ENCODE peak calls at places on chromosomes 13 and 19, in four cellular contexts. One of them, this sample, is unnamed.

GRCh38 chr13:34869737-34870136 is 72.3 kb upstream of the NBEA start:
- DNase-seq in K562: no peak
- DNase-seq in HepG2: no peak
- DNase-seq in SK-N-SH: no peak
- DNase-seq in this sample: no peak

GRCh38 chr13:27261376-27261775 is 9.3 kb upstream of the RASL11A start:
- DNase-seq in SK-N-SH: no peak
- DNase-seq in K562: no peak
- DNase-seq in HepG2: no peak
- DNase-seq in this sample: no peak

GRCh38 chr13:84870190-84870589 is 929.0 kb downstream of the SLITRK6 start:
- DNase-seq in SK-N-SH: no peak
- DNase-seq in HepG2: peak
- DNase-seq in K562: no peak
- DNase-seq in this sample: no peak

GRCh38 chr19:29526730-29527499 is 1.1 kb downstream of the VSTM2B start:
- DNase-seq in K562: peak
- DNase-seq in HepG2: no peak
- DNase-seq in SK-N-SH: peak
- DNase-seq in this sample: no peak

GRCh38 chr19:1251503-1252220 is 3.3 kb downstream of the MIDN start:
- DNase-seq in HepG2: peak
- DNase-seq in SK-N-SH: peak
- DNase-seq in K562: no peak
- DNase-seq in this sample: no peak

GRCh38 chr13:112963641-112964040 is 5.4 kb upstream of the MCF2L start:
- DNase-seq in SK-N-SH: no peak
- DNase-seq in K562: no peak
- DNase-seq in HepG2: no peak
- DNase-seq in this sample: no peak

GRCh38 chr19:6611441-6611852 is 20.5 kb upstream of the CD70 start:
- DNase-seq in SK-N-SH: no peak
- DNase-seq in HepG2: no peak
- DNase-seq in K562: no peak
- DNase-seq in this sample: no peak

GRCh38 chr19:19535311-19536191 is 2.5 kb upstream of the CILP2 start:
- DNase-seq in SK-N-SH: no peak
- DNase-seq in HepG2: no peak
- DNase-seq in K562: no peak
- DNase-seq in this sample: no peak

GRCh38 chr19:11505504-11506100 is at the start of gene ZNF653:
- DNase-seq in SK-N-SH: peak
- DNase-seq in HepG2: peak
- DNase-seq in K562: peak
- DNase-seq in this sample: peak

GRCh38 chr13:113836917-113837553 is 26.8 kb downstream of the GAS6 start:
- DNase-seq in HepG2: no peak
- DNase-seq in K562: no peak
- DNase-seq in SK-N-SH: peak
- DNase-seq in this sample: peak

GRCh38 chr13:39588384-39588783 is 14.6 kb downstream of the LHFPL6 start:
- DNase-seq in K562: no peak
- DNase-seq in SK-N-SH: no peak
- DNase-seq in HepG2: no peak
- DNase-seq in this sample: no peak

GRCh38 chr13:111472559-111473460 is 152.4 kb downstream of the TEX29 start:
- DNase-seq in SK-N-SH: no peak
- DNase-seq in HepG2: no peak
- DNase-seq in K562: no peak
- DNase-seq in this sample: no peak

GRCh38 chr13:19817510-19818158 is 34.9 kb upstream of the PSPC1 start:
- DNase-seq in SK-N-SH: no peak
- DNase-seq in HepG2: no peak
- DNase-seq in K562: no peak
- DNase-seq in this sample: no peak
- TF ChIP-seq ELF1 in SK-N-SH: no peak
- TF ChIP-seq ELF1 in HepG2: no peak
- TF ChIP-seq ELF1 in K562: no peak
- TF ChIP-seq ELF1 in this sample: no peak

DNA sequence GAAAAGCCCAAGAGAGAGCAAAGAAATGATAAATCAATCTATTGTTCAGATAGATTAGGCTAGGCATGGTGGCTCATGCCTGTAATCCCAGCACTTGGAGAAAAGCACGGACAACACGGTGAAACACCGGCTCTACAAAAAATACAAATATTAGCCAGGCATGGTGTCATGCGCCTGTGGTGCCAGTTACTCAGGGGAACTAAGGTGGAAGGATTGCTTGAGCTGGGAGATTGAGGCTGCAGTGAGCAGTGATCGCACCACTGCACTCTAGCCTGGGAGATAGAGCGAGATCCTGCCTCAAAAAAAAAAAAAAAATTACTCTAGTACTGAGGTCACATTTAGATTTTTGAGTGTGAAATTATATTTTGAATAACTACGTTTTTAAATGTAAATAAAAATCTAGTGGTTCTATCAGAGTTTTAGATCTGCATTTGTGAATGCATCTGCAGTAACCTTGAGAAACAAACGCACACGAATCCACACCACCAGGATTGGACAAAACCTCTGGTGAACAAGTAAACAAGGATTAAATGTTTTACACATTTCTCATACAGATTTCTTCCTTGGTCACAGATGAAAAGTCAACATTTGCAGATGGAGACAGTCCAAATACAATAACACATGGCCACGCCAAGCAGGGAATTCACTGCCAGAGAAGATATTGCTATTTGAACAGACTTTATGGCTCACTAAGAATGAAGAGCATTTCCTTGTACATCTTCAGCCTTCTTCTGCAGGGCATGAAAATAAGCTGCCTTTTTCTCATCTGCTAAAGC is 917.6 kb downstream of the PCDH9 start:
- DNase-seq in K562: no peak
- DNase-seq in SK-N-SH: no peak
- DNase-seq in HepG2: peak
- DNase-seq in this sample: no peak
- TF ChIP-seq ELF1 in K562: no peak
- TF ChIP-seq ELF1 in SK-N-SH: no peak
- TF ChIP-seq ELF1 in HepG2: no peak
- TF ChIP-seq ELF1 in this sample: no peak

DNA sequence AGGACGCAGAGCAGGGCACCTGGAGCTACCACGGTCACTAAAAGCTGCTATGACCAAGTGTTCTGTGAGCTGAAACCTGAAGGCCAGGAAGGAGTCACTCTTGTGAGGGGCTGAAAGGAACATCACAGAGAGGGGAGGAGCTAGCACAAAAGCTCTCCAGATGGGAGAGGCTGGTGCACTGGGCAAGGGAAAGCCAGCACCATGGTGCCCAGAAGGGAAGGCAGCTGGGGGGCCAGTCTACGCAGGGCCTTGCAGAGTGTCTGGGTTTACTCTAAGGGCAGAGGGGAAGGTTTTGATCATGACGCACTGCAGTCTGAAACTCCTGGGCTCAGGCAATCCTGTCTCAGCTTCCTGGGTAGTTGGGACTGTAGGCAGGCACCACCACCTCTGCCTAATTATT is 4.1 kb upstream of the ZNF580 start:
- DNase-seq in HepG2: no peak
- DNase-seq in SK-N-SH: no peak
- DNase-seq in K562: no peak
- DNase-seq in this sample: no peak
- TF ChIP-seq ELF1 in HepG2: no peak
- TF ChIP-seq ELF1 in SK-N-SH: no peak
- TF ChIP-seq ELF1 in K562: no peak
- TF ChIP-seq ELF1 in this sample: no peak

DNA sequence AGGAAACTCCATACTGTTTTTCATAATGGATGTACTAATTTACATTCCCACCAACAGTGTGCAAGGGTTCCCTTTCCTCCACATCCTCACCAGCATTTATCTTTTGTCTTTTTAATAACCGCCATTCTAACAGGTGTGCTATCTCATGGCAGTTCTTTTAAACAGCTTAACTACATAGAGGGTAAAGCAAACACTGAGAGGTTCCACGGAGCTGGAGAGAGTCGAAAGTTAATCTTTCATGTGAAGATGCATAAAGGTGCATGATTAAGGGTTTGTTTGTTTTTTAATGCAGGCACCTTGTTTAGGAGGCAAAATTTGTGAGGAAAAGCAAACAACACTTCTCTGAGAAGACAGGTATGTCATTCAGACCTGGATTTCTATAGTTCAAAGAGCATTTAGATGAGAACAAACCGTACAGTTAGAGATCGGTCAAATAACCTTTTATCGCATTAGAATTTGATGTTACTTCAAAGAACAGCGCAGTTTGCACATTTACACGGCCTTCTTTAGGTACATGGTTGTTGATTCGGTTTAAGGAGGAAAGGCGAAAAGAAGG is 193.9 kb downstream of the RBM26 start:
- DNase-seq in K562: no peak
- DNase-seq in SK-N-SH: no peak
- DNase-seq in HepG2: peak
- DNase-seq in this sample: no peak
- TF ChIP-seq ELF1 in K562: no peak
- TF ChIP-seq ELF1 in SK-N-SH: no peak
- TF ChIP-seq ELF1 in HepG2: no peak
- TF ChIP-seq ELF1 in this sample: no peak

DNA sequence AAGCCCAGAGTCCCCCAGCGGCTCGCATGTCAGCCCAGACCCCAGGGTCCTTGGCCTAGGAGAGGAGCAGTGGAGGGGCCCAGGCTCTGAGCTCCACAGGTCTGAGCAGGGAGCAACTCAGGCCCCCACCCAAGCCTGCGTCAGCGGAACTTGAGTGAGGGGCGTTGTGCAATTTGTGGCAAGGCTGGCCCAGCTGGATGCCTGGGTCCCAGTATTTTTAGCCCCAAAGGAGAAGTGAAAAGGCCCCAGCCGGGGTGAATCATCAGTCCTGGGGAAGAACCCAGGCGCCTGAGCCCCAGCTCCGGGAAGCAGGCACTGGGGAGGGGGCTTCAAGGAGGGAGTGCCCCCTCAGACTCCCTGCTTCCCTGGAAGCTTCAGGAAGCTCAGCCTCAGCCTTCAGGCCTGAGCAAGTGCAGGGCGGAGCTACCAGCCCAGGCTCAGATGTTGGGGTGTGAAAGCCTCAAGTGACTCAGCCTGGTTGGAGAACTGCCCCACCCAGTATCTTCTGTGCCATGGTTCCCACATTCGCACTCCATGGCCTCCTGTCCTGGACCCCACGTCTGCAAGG is 7.2 kb downstream of the MED29 start:
- DNase-seq in HepG2: peak
- DNase-seq in SK-N-SH: no peak
- DNase-seq in K562: no peak
- DNase-seq in this sample: peak
- TF ChIP-seq ELF1 in HepG2: no peak
- TF ChIP-seq ELF1 in SK-N-SH: no peak
- TF ChIP-seq ELF1 in K562: no peak
- TF ChIP-seq ELF1 in this sample: no peak

GRCh38 chr19:16223746-16224145 is 26.0 kb downstream of the AP1M1 start:
- DNase-seq in SK-N-SH: no peak
- DNase-seq in K562: no peak
- DNase-seq in HepG2: no peak
- DNase-seq in this sample: no peak
- TF ChIP-seq ELF1 in SK-N-SH: no peak
- TF ChIP-seq ELF1 in K562: no peak
- TF ChIP-seq ELF1 in HepG2: no peak
- TF ChIP-seq ELF1 in this sample: no peak

GRCh38 chr13:23696610-23697009 is 126.4 kb downstream of the TNFRSF19 start:
- DNase-seq in SK-N-SH: no peak
- DNase-seq in K562: no peak
- DNase-seq in HepG2: no peak
- DNase-seq in this sample: no peak
- TF ChIP-seq ELF1 in SK-N-SH: no peak
- TF ChIP-seq ELF1 in K562: no peak
- TF ChIP-seq ELF1 in HepG2: no peak
- TF ChIP-seq ELF1 in this sample: no peak

This sample was measured in HCT116.